ENCODE peak calls at places on chromosome 3, in five cellular contexts. One of them, this sample, is unnamed.
A peak's percentile ranks its signal among the peaks of the same experiment; 100 is the strongest.

GRCh38 chr3:187700249-187700648 is 2.1 kb downstream of the RTP2 start:
- DNase-seq in effector memory CD8-positive, alpha-beta T cell: no peak
- DNase-seq in left ventricle myocardium inferior: no peak
- DNase-seq in HL-60: no peak
- DNase-seq in activated CD4-positive, alpha-beta T cell treated with anti-CD3 and anti-CD28 coated beads for 4 hours: no peak
- DNase-seq in this sample: no peak

GRCh38 chr3:135992072-135992471 is 26.5 kb downstream of the PPP2R3A start:
- DNase-seq in effector memory CD8-positive, alpha-beta T cell: no peak
- DNase-seq in left ventricle myocardium inferior: no peak
- DNase-seq in HL-60: no peak
- DNase-seq in activated CD4-positive, alpha-beta T cell treated with anti-CD3 and anti-CD28 coated beads for 4 hours: no peak
- DNase-seq in this sample: peak; percentile 49

GRCh38 chr3:99523446-99523845 is 114.9 kb upstream of the COL8A1 start:
- DNase-seq in effector memory CD8-positive, alpha-beta T cell: no peak
- DNase-seq in left ventricle myocardium inferior: no peak
- DNase-seq in HL-60: no peak
- DNase-seq in activated CD4-positive, alpha-beta T cell treated with anti-CD3 and anti-CD28 coated beads for 4 hours: no peak
- DNase-seq in this sample: no peak

GRCh38 chr3:149879872-149880271 is 66.9 kb downstream of the RNF13 start:
- DNase-seq in effector memory CD8-positive, alpha-beta T cell: peak; percentile 4
- DNase-seq in left ventricle myocardium inferior: peak; percentile 46
- DNase-seq in HL-60: peak; percentile 69
- DNase-seq in activated CD4-positive, alpha-beta T cell treated with anti-CD3 and anti-CD28 coated beads for 4 hours: no peak
- DNase-seq in this sample: peak; percentile 36

GRCh38 chr3:195906865-195907729 is 1.3 kb downstream of the TNK2 start:
- DNase-seq in effector memory CD8-positive, alpha-beta T cell: peak; percentile 79
- DNase-seq in left ventricle myocardium inferior: no peak
- DNase-seq in HL-60: peak; percentile 61
- DNase-seq in activated CD4-positive, alpha-beta T cell treated with anti-CD3 and anti-CD28 coated beads for 4 hours: peak; percentile 68
- DNase-seq in this sample: no peak

GRCh38 chr3:104102386-104102785 is 1264.3 kb upstream of the ALCAM start:
- DNase-seq in effector memory CD8-positive, alpha-beta T cell: no peak
- DNase-seq in left ventricle myocardium inferior: no peak
- DNase-seq in HL-60: peak; percentile 33
- DNase-seq in activated CD4-positive, alpha-beta T cell treated with anti-CD3 and anti-CD28 coated beads for 4 hours: no peak
- DNase-seq in this sample: no peak

GRCh38 chr3:188827078-188827477 is 344.7 kb upstream of the TPRG1 start:
- DNase-seq in effector memory CD8-positive, alpha-beta T cell: no peak
- DNase-seq in left ventricle myocardium inferior: no peak
- DNase-seq in HL-60: no peak
- DNase-seq in activated CD4-positive, alpha-beta T cell treated with anti-CD3 and anti-CD28 coated beads for 4 hours: no peak
- DNase-seq in this sample: no peak

GRCh38 chr3:107992976-107993684 is 97.7 kb downstream of the CD47 start:
- DNase-seq in effector memory CD8-positive, alpha-beta T cell: no peak
- DNase-seq in left ventricle myocardium inferior: no peak
- DNase-seq in HL-60: no peak
- DNase-seq in activated CD4-positive, alpha-beta T cell treated with anti-CD3 and anti-CD28 coated beads for 4 hours: no peak
- DNase-seq in this sample: no peak

GRCh38 chr3:138068579-138069174 is 46.7 kb downstream of the DZIP1L start:
- DNase-seq in effector memory CD8-positive, alpha-beta T cell: peak; percentile 58
- DNase-seq in left ventricle myocardium inferior: peak; percentile 75
- DNase-seq in HL-60: peak; percentile 77
- DNase-seq in activated CD4-positive, alpha-beta T cell treated with anti-CD3 and anti-CD28 coated beads for 4 hours: peak; percentile 68
- DNase-seq in this sample: peak; percentile 78

GRCh38 chr3:24363242-24363641 is 131.4 kb downstream of the THRB start:
- DNase-seq in effector memory CD8-positive, alpha-beta T cell: no peak
- DNase-seq in left ventricle myocardium inferior: no peak
- DNase-seq in HL-60: no peak
- DNase-seq in activated CD4-positive, alpha-beta T cell treated with anti-CD3 and anti-CD28 coated beads for 4 hours: no peak
- DNase-seq in this sample: no peak

GRCh38 chr3:125622381-125622788 is 27.1 kb upstream of the OSBPL11 start:
- DNase-seq in effector memory CD8-positive, alpha-beta T cell: no peak
- DNase-seq in left ventricle myocardium inferior: peak; percentile 69
- DNase-seq in HL-60: no peak
- DNase-seq in activated CD4-positive, alpha-beta T cell treated with anti-CD3 and anti-CD28 coated beads for 4 hours: no peak
- DNase-seq in this sample: no peak

GRCh38 chr3:38054166-38054991 is 15.4 kb downstream of the DLEC1 start:
- DNase-seq in effector memory CD8-positive, alpha-beta T cell: no peak
- DNase-seq in left ventricle myocardium inferior: no peak
- DNase-seq in HL-60: no peak
- DNase-seq in activated CD4-positive, alpha-beta T cell treated with anti-CD3 and anti-CD28 coated beads for 4 hours: no peak
- DNase-seq in this sample: no peak

GRCh38 chr3:52246264-52246620 is 683 bp downstream of the PPM1M start:
- DNase-seq in effector memory CD8-positive, alpha-beta T cell: peak; percentile 32
- DNase-seq in left ventricle myocardium inferior: no peak
- DNase-seq in HL-60: no peak
- DNase-seq in activated CD4-positive, alpha-beta T cell treated with anti-CD3 and anti-CD28 coated beads for 4 hours: no peak
- DNase-seq in this sample: no peak

GRCh38 chr3:62939707-62940106 is 64.5 kb upstream of the CADPS start:
- DNase-seq in effector memory CD8-positive, alpha-beta T cell: no peak
- DNase-seq in left ventricle myocardium inferior: no peak
- DNase-seq in HL-60: no peak
- DNase-seq in activated CD4-positive, alpha-beta T cell treated with anti-CD3 and anti-CD28 coated beads for 4 hours: no peak
- DNase-seq in this sample: no peak

GRCh38 chr3:152176241-152176640 is 92.5 kb upstream of the MBNL1 start:
- DNase-seq in effector memory CD8-positive, alpha-beta T cell: no peak
- DNase-seq in left ventricle myocardium inferior: no peak
- DNase-seq in HL-60: no peak
- DNase-seq in activated CD4-positive, alpha-beta T cell treated with anti-CD3 and anti-CD28 coated beads for 4 hours: no peak
- DNase-seq in this sample: no peak

GRCh38 chr3:155178810-155179424 is 98.8 kb downstream of the MME start:
- DNase-seq in effector memory CD8-positive, alpha-beta T cell: no peak
- DNase-seq in left ventricle myocardium inferior: no peak
- DNase-seq in HL-60: peak; percentile 24
- DNase-seq in activated CD4-positive, alpha-beta T cell treated with anti-CD3 and anti-CD28 coated beads for 4 hours: no peak
- DNase-seq in this sample: no peak

GRCh38 chr3:67215690-67216089 is 217.6 kb downstream of the KBTBD8 start:
- DNase-seq in effector memory CD8-positive, alpha-beta T cell: no peak
- DNase-seq in left ventricle myocardium inferior: no peak
- DNase-seq in HL-60: no peak
- DNase-seq in activated CD4-positive, alpha-beta T cell treated with anti-CD3 and anti-CD28 coated beads for 4 hours: no peak
- DNase-seq in this sample: no peak

GRCh38 chr3:40557558-40558161 is 32.9 kb downstream of the ZNF621 start:
- DNase-seq in effector memory CD8-positive, alpha-beta T cell: no peak
- DNase-seq in left ventricle myocardium inferior: no peak
- DNase-seq in HL-60: no peak
- DNase-seq in activated CD4-positive, alpha-beta T cell treated with anti-CD3 and anti-CD28 coated beads for 4 hours: no peak
- DNase-seq in this sample: no peak

GRCh38 chr3:172859035-172859434 is 108.5 kb downstream of the ECT2 start:
- DNase-seq in effector memory CD8-positive, alpha-beta T cell: no peak
- DNase-seq in left ventricle myocardium inferior: no peak
- DNase-seq in HL-60: no peak
- DNase-seq in activated CD4-positive, alpha-beta T cell treated with anti-CD3 and anti-CD28 coated beads for 4 hours: no peak
- DNase-seq in this sample: no peak

GRCh38 chr3:125123906-125124305 is 68.1 kb upstream of the HEG1 start:
- DNase-seq in effector memory CD8-positive, alpha-beta T cell: no peak
- DNase-seq in left ventricle myocardium inferior: no peak
- DNase-seq in HL-60: no peak
- DNase-seq in activated CD4-positive, alpha-beta T cell treated with anti-CD3 and anti-CD28 coated beads for 4 hours: no peak
- DNase-seq in this sample: no peak

GRCh38 chr3:159604151-159604581 is 384.5 kb upstream of the IL12A start:
- DNase-seq in effector memory CD8-positive, alpha-beta T cell: no peak
- DNase-seq in left ventricle myocardium inferior: peak; percentile 86
- DNase-seq in HL-60: no peak
- DNase-seq in activated CD4-positive, alpha-beta T cell treated with anti-CD3 and anti-CD28 coated beads for 4 hours: no peak
- DNase-seq in this sample: no peak

GRCh38 chr3:177102526-177102925 is 94.8 kb downstream of the TBL1XR1 start:
- DNase-seq in effector memory CD8-positive, alpha-beta T cell: no peak
- DNase-seq in left ventricle myocardium inferior: no peak
- DNase-seq in HL-60: no peak
- DNase-seq in activated CD4-positive, alpha-beta T cell treated with anti-CD3 and anti-CD28 coated beads for 4 hours: no peak
- DNase-seq in this sample: no peak

GRCh38 chr3:194148383-194148782 is 12.4 kb downstream of the HES1 start:
- DNase-seq in effector memory CD8-positive, alpha-beta T cell: no peak
- DNase-seq in left ventricle myocardium inferior: no peak
- DNase-seq in HL-60: no peak
- DNase-seq in activated CD4-positive, alpha-beta T cell treated with anti-CD3 and anti-CD28 coated beads for 4 hours: no peak
- DNase-seq in this sample: no peak

GRCh38 chr3:9192238-9192637 is 57.2 kb downstream of the SRGAP3 start:
- DNase-seq in effector memory CD8-positive, alpha-beta T cell: no peak
- DNase-seq in left ventricle myocardium inferior: no peak
- DNase-seq in HL-60: no peak
- DNase-seq in activated CD4-positive, alpha-beta T cell treated with anti-CD3 and anti-CD28 coated beads for 4 hours: no peak
- DNase-seq in this sample: no peak

GRCh38 chr3:114376516-114376915 is 82.7 kb downstream of the TIGIT start:
- DNase-seq in effector memory CD8-positive, alpha-beta T cell: no peak
- DNase-seq in left ventricle myocardium inferior: no peak
- DNase-seq in HL-60: no peak
- DNase-seq in activated CD4-positive, alpha-beta T cell treated with anti-CD3 and anti-CD28 coated beads for 4 hours: no peak
- DNase-seq in this sample: no peak

GRCh38 chr3:123291404-123291803 is 89.7 kb downstream of the SEC22A start:
- DNase-seq in effector memory CD8-positive, alpha-beta T cell: no peak
- DNase-seq in left ventricle myocardium inferior: no peak
- DNase-seq in HL-60: no peak
- DNase-seq in activated CD4-positive, alpha-beta T cell treated with anti-CD3 and anti-CD28 coated beads for 4 hours: no peak
- DNase-seq in this sample: no peak

GRCh38 chr3:188734395-188734794 is 437.4 kb upstream of the TPRG1 start:
- DNase-seq in effector memory CD8-positive, alpha-beta T cell: no peak
- DNase-seq in left ventricle myocardium inferior: no peak
- DNase-seq in HL-60: no peak
- DNase-seq in activated CD4-positive, alpha-beta T cell treated with anti-CD3 and anti-CD28 coated beads for 4 hours: no peak
- DNase-seq in this sample: no peak

GRCh38 chr3:197002701-197003454 is 26.7 kb downstream of the MELTF start:
- DNase-seq in effector memory CD8-positive, alpha-beta T cell: peak; percentile 72
- DNase-seq in left ventricle myocardium inferior: peak; percentile 75
- DNase-seq in HL-60: peak; percentile 65
- DNase-seq in activated CD4-positive, alpha-beta T cell treated with anti-CD3 and anti-CD28 coated beads for 4 hours: peak; percentile 91
- DNase-seq in this sample: peak; percentile 66

GRCh38 chr3:127791221-127791913 is 30.9 kb downstream of the MGLL start:
- DNase-seq in effector memory CD8-positive, alpha-beta T cell: no peak
- DNase-seq in left ventricle myocardium inferior: no peak
- DNase-seq in HL-60: peak; percentile 49
- DNase-seq in activated CD4-positive, alpha-beta T cell treated with anti-CD3 and anti-CD28 coated beads for 4 hours: no peak
- DNase-seq in this sample: no peak

GRCh38 chr3:117688583-117688982 is 979.0 kb downstream of the TUSC7 start:
- DNase-seq in effector memory CD8-positive, alpha-beta T cell: no peak
- DNase-seq in left ventricle myocardium inferior: no peak
- DNase-seq in HL-60: no peak
- DNase-seq in activated CD4-positive, alpha-beta T cell treated with anti-CD3 and anti-CD28 coated beads for 4 hours: no peak
- DNase-seq in this sample: no peak

GRCh38 chr3:148681080-148681479 is 16.6 kb upstream of the AGTR1 start:
- DNase-seq in effector memory CD8-positive, alpha-beta T cell: no peak
- DNase-seq in left ventricle myocardium inferior: no peak
- DNase-seq in HL-60: no peak
- DNase-seq in activated CD4-positive, alpha-beta T cell treated with anti-CD3 and anti-CD28 coated beads for 4 hours: no peak
- DNase-seq in this sample: no peak

GRCh38 chr3:60571511-60571910 is 679.7 kb downstream of the FHIT start:
- DNase-seq in effector memory CD8-positive, alpha-beta T cell: no peak
- DNase-seq in left ventricle myocardium inferior: no peak
- DNase-seq in HL-60: no peak
- DNase-seq in activated CD4-positive, alpha-beta T cell treated with anti-CD3 and anti-CD28 coated beads for 4 hours: no peak
- DNase-seq in this sample: no peak

GRCh38 chr3:52286777-52287110 is 884 bp upstream of the GLYCTK start:
- DNase-seq in effector memory CD8-positive, alpha-beta T cell: no peak
- DNase-seq in left ventricle myocardium inferior: no peak
- DNase-seq in HL-60: no peak
- DNase-seq in activated CD4-positive, alpha-beta T cell treated with anti-CD3 and anti-CD28 coated beads for 4 hours: no peak
- DNase-seq in this sample: no peak

GRCh38 chr3:18474202-18474601 is 49.1 kb upstream of the SATB1 start:
- DNase-seq in effector memory CD8-positive, alpha-beta T cell: no peak
- DNase-seq in left ventricle myocardium inferior: no peak
- DNase-seq in HL-60: no peak
- DNase-seq in activated CD4-positive, alpha-beta T cell treated with anti-CD3 and anti-CD28 coated beads for 4 hours: no peak
- DNase-seq in this sample: no peak

GRCh38 chr3:11300970-11301369 is 28.8 kb downstream of the ATG7 start:
- DNase-seq in effector memory CD8-positive, alpha-beta T cell: peak; percentile 24
- DNase-seq in left ventricle myocardium inferior: no peak
- DNase-seq in HL-60: no peak
- DNase-seq in activated CD4-positive, alpha-beta T cell treated with anti-CD3 and anti-CD28 coated beads for 4 hours: no peak
- DNase-seq in this sample: no peak